ENCODE peak calls at places on chromosomes 4 and X, in five cellular contexts. One of them, this sample, is unnamed.

GRCh38 chrX:9525511-9526248 is 60.8 kb downstream of the TBL1X start:
- DNase-seq in AG10803: no peak
- DNase-seq in transverse colon: no peak
- DNase-seq in HFF-Myc: no peak
- DNase-seq in choroid plexus epithelial cell: peak
- DNase-seq in this sample: no peak

GRCh38 chrX:149825424-149825823 is 43.7 kb downstream of the MAGEA9 start:
- DNase-seq in transverse colon: peak
- DNase-seq in choroid plexus epithelial cell: peak
- DNase-seq in HFF-Myc: no peak
- DNase-seq in AG10803: no peak
- DNase-seq in this sample: peak

GRCh38 chrX:53383376-53384087 is 38.9 kb downstream of the SMC1A start:
- DNase-seq in choroid plexus epithelial cell: peak
- DNase-seq in HFF-Myc: no peak
- DNase-seq in transverse colon: no peak
- DNase-seq in AG10803: no peak
- DNase-seq in this sample: no peak

GRCh38 chrX:28876901-28877300 is 289.7 kb downstream of the IL1RAPL1 start:
- DNase-seq in choroid plexus epithelial cell: no peak
- DNase-seq in AG10803: no peak
- DNase-seq in transverse colon: no peak
- DNase-seq in HFF-Myc: no peak
- DNase-seq in this sample: no peak

GRCh38 chrX:40878821-40879571 is 143.7 kb upstream of the MED14 start:
- DNase-seq in transverse colon: no peak
- DNase-seq in HFF-Myc: no peak
- DNase-seq in choroid plexus epithelial cell: no peak
- DNase-seq in AG10803: no peak
- DNase-seq in this sample: peak

GRCh38 chr4:499563-499962 is 553 bp downstream of the PIGG start:
- DNase-seq in transverse colon: no peak
- DNase-seq in HFF-Myc: no peak
- DNase-seq in choroid plexus epithelial cell: no peak
- DNase-seq in AG10803: no peak
- DNase-seq in this sample: no peak

GRCh38 chr4:186593587-186593973 is 38.2 kb upstream of the MTNR1A start:
- DNase-seq in HFF-Myc: no peak
- DNase-seq in choroid plexus epithelial cell: no peak
- DNase-seq in AG10803: no peak
- DNase-seq in transverse colon: no peak
- DNase-seq in this sample: no peak

GRCh38 chr4:86547140-86547539 is 47.0 kb upstream of the PTPN13 start:
- DNase-seq in HFF-Myc: no peak
- DNase-seq in choroid plexus epithelial cell: no peak
- DNase-seq in transverse colon: no peak
- DNase-seq in AG10803: no peak
- DNase-seq in this sample: no peak

GRCh38 chr4:24006269-24006668 is 116.4 kb upstream of the PPARGC1A start:
- DNase-seq in AG10803: no peak
- DNase-seq in choroid plexus epithelial cell: no peak
- DNase-seq in HFF-Myc: no peak
- DNase-seq in transverse colon: no peak
- DNase-seq in this sample: no peak

GRCh38 chrX:63784902-63785692 is at the start of gene ARHGEF9:
- DNase-seq in choroid plexus epithelial cell: peak
- DNase-seq in transverse colon: peak
- DNase-seq in HFF-Myc: no peak
- DNase-seq in AG10803: peak
- DNase-seq in this sample: no peak

GRCh38 chr4:147367841-147368385 is 113.0 kb upstream of the EDNRA start:
- DNase-seq in AG10803: no peak
- DNase-seq in choroid plexus epithelial cell: no peak
- DNase-seq in HFF-Myc: no peak
- DNase-seq in transverse colon: no peak
- DNase-seq in this sample: no peak

GRCh38 chr4:25993564-25994185 is 79.7 kb downstream of the SMIM20 start:
- DNase-seq in AG10803: no peak
- DNase-seq in choroid plexus epithelial cell: peak
- DNase-seq in HFF-Myc: no peak
- DNase-seq in transverse colon: peak
- DNase-seq in this sample: no peak
- TF ChIP-seq CTCF in AG10803: peak
- TF ChIP-seq CTCF in choroid plexus epithelial cell: peak
- TF ChIP-seq CTCF in HFF-Myc: peak
- TF ChIP-seq CTCF in transverse colon: no peak
- TF ChIP-seq CTCF in this sample: peak

GRCh38 chrX:17923546-17923945 is 62.4 kb upstream of the RAI2 start:
- DNase-seq in HFF-Myc: no peak
- DNase-seq in choroid plexus epithelial cell: no peak
- DNase-seq in transverse colon: no peak
- DNase-seq in AG10803: no peak
- DNase-seq in this sample: no peak
- TF ChIP-seq CTCF in HFF-Myc: no peak
- TF ChIP-seq CTCF in choroid plexus epithelial cell: no peak
- TF ChIP-seq CTCF in transverse colon: no peak
- TF ChIP-seq CTCF in AG10803: no peak
- TF ChIP-seq CTCF in this sample: no peak

DNA sequence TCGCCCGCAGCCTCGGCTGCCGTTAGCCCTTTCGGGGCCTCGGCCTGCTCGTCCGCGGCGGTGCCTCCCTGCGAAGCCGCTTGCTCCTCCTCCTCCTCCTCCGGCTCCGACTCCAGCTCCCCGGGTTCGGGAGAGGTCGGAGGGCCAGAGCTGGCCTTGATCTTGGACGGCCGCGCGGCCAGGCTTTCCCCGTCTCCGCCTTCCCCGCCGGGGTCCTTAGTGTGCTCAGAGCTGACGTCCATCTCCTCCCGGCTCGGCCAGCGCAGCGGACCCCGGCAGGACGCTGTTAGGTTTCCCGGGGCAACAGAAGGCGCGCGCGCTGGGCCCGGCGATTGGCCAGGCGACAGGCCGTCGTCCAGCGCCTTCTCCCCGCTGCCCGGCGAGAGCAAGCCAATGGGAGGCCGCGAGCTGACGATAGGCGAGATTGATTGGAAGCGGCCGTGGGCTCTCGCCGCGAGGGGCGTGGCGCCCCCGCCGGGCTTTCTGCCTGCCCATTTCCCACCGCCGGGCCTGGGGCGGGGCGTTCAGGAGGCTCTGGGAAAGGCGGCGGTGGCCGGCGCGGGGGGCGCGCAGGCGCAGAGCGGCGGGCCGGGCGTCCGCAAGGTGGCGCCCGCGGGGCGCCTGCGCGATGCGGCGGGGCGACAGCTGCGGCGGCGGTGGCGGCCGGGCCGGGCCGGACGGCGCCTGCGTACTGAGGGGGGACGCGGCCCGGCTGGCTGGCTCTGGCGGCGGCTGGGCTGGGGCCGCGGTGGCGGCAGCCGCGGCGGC is at the start of gene TADA2B:
- DNase-seq in transverse colon: peak
- DNase-seq in HFF-Myc: peak
- DNase-seq in AG10803: peak
- DNase-seq in choroid plexus epithelial cell: peak
- DNase-seq in this sample: peak
- TF ChIP-seq CTCF in transverse colon: no peak
- TF ChIP-seq CTCF in HFF-Myc: no peak
- TF ChIP-seq CTCF in AG10803: no peak
- TF ChIP-seq CTCF in choroid plexus epithelial cell: no peak
- TF ChIP-seq CTCF in this sample: peak

GRCh38 chrX:70466968-70467367 is 22.3 kb downstream of the DLG3 start:
- DNase-seq in HFF-Myc: no peak
- DNase-seq in transverse colon: no peak
- DNase-seq in AG10803: no peak
- DNase-seq in choroid plexus epithelial cell: no peak
- DNase-seq in this sample: no peak
- TF ChIP-seq CTCF in HFF-Myc: no peak
- TF ChIP-seq CTCF in transverse colon: no peak
- TF ChIP-seq CTCF in AG10803: no peak
- TF ChIP-seq CTCF in choroid plexus epithelial cell: no peak
- TF ChIP-seq CTCF in this sample: no peak

GRCh38 chr4:72494156-72494555 is 74.9 kb downstream of the ADAMTS3 start:
- DNase-seq in HFF-Myc: no peak
- DNase-seq in transverse colon: no peak
- DNase-seq in AG10803: no peak
- DNase-seq in choroid plexus epithelial cell: no peak
- DNase-seq in this sample: no peak

GRCh38 chr4:72500214-72500613 is 68.8 kb downstream of the ADAMTS3 start:
- DNase-seq in choroid plexus epithelial cell: no peak
- DNase-seq in transverse colon: no peak
- DNase-seq in HFF-Myc: no peak
- DNase-seq in AG10803: no peak
- DNase-seq in this sample: no peak

DNA sequence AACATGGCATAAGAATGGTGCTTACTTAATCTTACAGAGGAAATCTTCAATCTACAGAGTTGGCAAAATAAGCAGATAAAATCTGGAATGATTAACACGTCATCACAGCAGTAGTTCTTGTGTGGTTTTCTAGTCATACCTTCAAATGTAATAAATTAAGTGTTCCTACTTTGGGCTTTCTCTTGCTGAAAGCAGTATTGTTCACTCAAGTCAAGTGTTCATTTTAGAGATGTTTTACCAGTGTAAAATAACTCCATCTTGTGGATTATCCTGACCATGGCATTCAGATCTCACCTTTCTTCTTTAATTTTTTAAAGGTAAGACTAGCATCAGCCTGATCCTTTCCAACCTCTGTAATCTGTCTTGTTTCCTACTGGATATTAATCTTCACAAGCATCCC is 72.9 kb downstream of the ADAMTS3 start:
- DNase-seq in choroid plexus epithelial cell: peak
- DNase-seq in transverse colon: no peak
- DNase-seq in HFF-Myc: no peak
- DNase-seq in AG10803: peak
- DNase-seq in this sample: no peak
- TF ChIP-seq CTCF in choroid plexus epithelial cell: no peak
- TF ChIP-seq CTCF in transverse colon: no peak
- TF ChIP-seq CTCF in HFF-Myc: peak
- TF ChIP-seq CTCF in AG10803: peak
- TF ChIP-seq CTCF in this sample: no peak

This sample was measured in fibroblast of villous mesenchyme.